ENCODE peak calls at places on chromosomes 5 and 9, in eight cellular contexts. E, M, W, T, F, H, V and C are unnamed samples. For H3K4me1, the result is how much of the 10 kb centered on the place peaks cover.

GRCh38 chr5:37951946-37952721 is 112.3 kb upstream of the GDNF start:
- DNase-seq in E (no peak), M (no peak), W (no peak), T (no peak), F (no peak), H (no peak), V (no peak), C (no peak)

GRCh38 chr5:35125746-35126145 is 78.0 kb upstream of the AGXT2 start:
- DNase-seq in E (no peak), M (no peak), W (no peak), T (no peak), F (no peak), H (no peak), V (no peak), C (no peak)

GRCh38 chr9:134370213-134370492 is 43.9 kb downstream of the RXRA start:
- DNase-seq in E (no peak), M (no peak), W (no peak), T (no peak), F (no peak), H (no peak), V (no peak), C (no peak)

GRCh38 chr5:146208916-146209522 is 5.6 kb downstream of the RBM27 start:
- DNase-seq in E (no peak), M (no peak), W (no peak), T (no peak), F (peak), H (no peak), V (no peak), C (no peak)

GRCh38 chr5:15889001-15889400 is 290.6 kb downstream of the MARCHF11 start:
- DNase-seq in E (no peak), M (no peak), W (no peak), T (no peak), F (no peak), H (no peak), V (no peak), C (no peak)

GRCh38 chr5:157744055-157745011 is 821 bp downstream of the LSM11 start:
- DNase-seq in E (no peak), M (no peak), W (no peak), T (peak), F (no peak), H (peak), V (peak), C (peak)

GRCh38 chr9:123402981-123403509 is 47.0 kb downstream of the CRB2 start:
- DNase-seq in E (no peak), M (no peak), W (no peak), T (no peak), F (no peak), H (no peak), V (no peak), C (no peak)

GRCh38 chr5:147642666-147643065 is 132.8 kb upstream of the DPYSL3 start:
- DNase-seq in E (no peak), M (no peak), W (no peak), T (no peak), F (no peak), H (no peak), V (no peak), C (no peak)

GRCh38 chr9:26334709-26335108 is 557.9 kb downstream of the CAAP1 start:
- DNase-seq in E (no peak), M (no peak), W (no peak), T (no peak), F (no peak), H (no peak), V (no peak), C (no peak)

GRCh38 chr9:13023498-13023897 is 248.7 kb downstream of the LURAP1L start:
- DNase-seq in E (no peak), M (no peak), W (no peak), T (no peak), F (no peak), H (peak), V (no peak), C (no peak)

GRCh38 chr5:82986404-82986803 is 90.8 kb downstream of the TMEM167A start:
- DNase-seq in E (no peak), M (no peak), W (no peak), T (no peak), F (no peak), H (no peak), V (no peak), C (no peak)

GRCh38 chr9:974064-974992 is 2.1 kb upstream of the DMRT3 start:
- DNase-seq in E (peak), M (no peak), W (no peak), T (no peak), F (no peak), H (no peak), V (no peak), C (no peak)

GRCh38 chr9:110578896-110579752 is at the start of gene SVEP1:
- DNase-seq in E (peak), M (no peak), W (peak), T (peak), F (peak), H (peak), V (peak), C (peak)

GRCh38 chr9:98866435-98867108 is 59.1 kb downstream of the GALNT12 start:
- DNase-seq in E (no peak), M (no peak), W (no peak), T (no peak), F (no peak), H (no peak), V (no peak), C (no peak)
- H3K27ac ChIP-seq in E (no peak), M (peak), W (no peak), T (peak), F (peak), H (no peak), V (peak), C (peak)

DNA sequence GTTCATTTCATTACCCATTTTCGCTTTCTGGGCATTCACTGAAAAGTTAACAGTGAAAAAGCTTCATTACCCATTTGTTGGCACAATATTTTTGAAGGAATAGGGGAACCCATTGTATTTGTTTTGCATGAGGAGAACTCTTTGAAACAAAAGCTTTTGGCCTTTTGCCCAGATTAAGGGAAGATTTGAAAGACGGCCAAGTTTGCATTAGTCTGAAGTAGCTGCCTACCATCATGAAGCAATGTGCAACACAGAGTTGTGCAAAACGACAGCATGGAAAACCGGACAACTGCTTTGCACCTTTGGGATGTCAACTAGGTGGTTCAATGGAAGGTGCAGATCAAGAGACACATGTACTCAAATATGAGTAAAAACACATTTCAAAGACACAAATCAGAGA is 84.9 kb downstream of the TRPM3 start:
- DNase-seq in E (no peak), M (no peak), W (no peak), T (no peak), F (no peak), H (peak), V (no peak), C (peak)
- H3K4me1 ChIP-seq in E (under half), M (under half), W (under half), T (under half), F (under half), H (under half), V (under half), C (under half)

GRCh38 chr5:112958774-112959088 is 17.9 kb upstream of the DCP2 start:
- DNase-seq in E (no peak), M (no peak), W (no peak), T (no peak), F (no peak), H (no peak), V (no peak), C (no peak)
- H3K27ac ChIP-seq in E (no peak), M (peak), W (peak), T (no peak), F (peak), H (no peak), V (peak), C (no peak)

DNA sequence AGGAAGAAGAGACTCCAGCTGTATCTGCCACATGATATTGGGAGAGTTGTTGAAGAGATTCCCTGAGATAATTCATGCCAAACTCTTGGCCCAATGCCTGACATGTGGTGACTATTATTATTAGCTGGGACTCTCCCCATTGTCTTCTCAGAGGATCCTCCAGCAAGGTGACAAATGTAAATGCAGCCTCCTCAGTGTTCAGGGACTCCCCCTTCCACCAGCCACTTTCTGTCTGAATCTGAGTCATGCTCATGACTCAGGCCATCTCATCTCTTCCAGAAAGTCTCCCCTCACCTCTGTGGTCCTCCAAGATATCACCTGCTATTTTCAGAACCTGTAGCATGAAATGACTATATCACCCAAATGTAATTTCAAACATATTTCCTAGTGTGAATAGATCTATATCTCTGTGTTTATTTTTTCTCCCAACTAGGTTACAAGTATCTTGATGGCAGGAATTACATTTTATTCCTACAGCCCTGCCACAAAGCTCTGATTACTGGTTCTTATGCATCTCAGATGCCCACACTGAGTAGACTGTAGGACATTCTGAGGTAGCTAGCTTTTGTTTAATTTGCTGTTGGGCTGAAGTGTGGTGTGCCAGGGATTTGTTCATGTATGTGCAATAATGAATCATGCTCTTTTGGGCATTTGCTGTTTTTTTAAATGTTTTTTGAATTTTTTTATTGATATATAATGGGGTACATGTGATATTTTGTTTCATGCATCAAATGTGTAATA is 126.6 kb upstream of the IL12B start:
- DNase-seq in E (no peak), M (no peak), W (no peak), T (no peak), F (peak), H (peak), V (no peak), C (no peak)
- H3K4me1 ChIP-seq in E (under half), M (under half), W (under half), T (under half), F (under half), H (under half), V (under half), C (under half)

GRCh38 chr9:131051592-131052517 is 42.9 kb downstream of the LAMC3 start:
- DNase-seq in E (no peak), M (no peak), W (no peak), T (no peak), F (no peak), H (no peak), V (no peak), C (no peak)
- H3K27ac ChIP-seq in E (no peak), M (no peak), W (no peak), T (no peak), F (no peak), H (no peak), V (no peak), C (no peak)